ENCODE peak calls at places on chromosome 20, in five cellular contexts. I is ovary, O is Peyer's patch, U is bronchial epithelial cell, C is iPS-NIHi11. N is an unnamed sample.

GRCh38 chr20:41617059-41617921 is 887 bp downstream of the CHD6 start:
- DNase-seq in C (peak; percentile 61), U (peak; percentile 36), O (peak; percentile 57), I (peak; percentile 37), N (peak; percentile 32)

GRCh38 chr20:1537731-1538058 is 19.8 kb downstream of the SIRPD start:
- DNase-seq in I (no peak), C (no peak), U (no peak), O (no peak), N (no peak)

GRCh38 chr20:58131581-58132142 is 96.8 kb downstream of the ANKRD60 start:
- DNase-seq in U (peak; percentile 77), C (no peak), I (no peak), O (no peak), N (peak; percentile 12)

GRCh38 chr20:40331699-40332098 is 357.3 kb downstream of the MAFB start:
- DNase-seq in I (no peak), U (no peak), C (no peak), O (no peak), N (no peak)

GRCh38 chr20:45408646-45409213 is 641 bp downstream of the DBNDD2 start:
- DNase-seq in U (no peak), C (no peak), O (no peak), I (no peak), N (no peak)

GRCh38 chr20:235891-236290 is 8.8 kb downstream of the DEFB129 start:
- DNase-seq in C (no peak), U (peak; percentile 63), O (no peak), I (no peak), N (no peak)

GRCh38 chr20:55159230-55159629 is 683.8 kb downstream of the DOK5 start:
- DNase-seq in I (no peak), U (no peak), O (no peak), C (no peak), N (no peak)

GRCh38 chr20:7974785-7975435 is 34.7 kb upstream of the HAO1 start:
- DNase-seq in I (no peak), U (no peak), C (no peak), O (no peak), N (no peak)

GRCh38 chr20:35108921-35109320 is 16.3 kb upstream of the TRPC4AP start:
- DNase-seq in U (peak; percentile 96), O (no peak), I (no peak), C (no peak), N (no peak)

GRCh38 chr20:63372971-63373885 is 12.1 kb upstream of the CHRNA4 start:
- DNase-seq in O (no peak), I (no peak), U (no peak), C (no peak), N (no peak)

GRCh38 chr20:51769941-51770615 is 1.9 kb upstream of the ATP9A start:
- DNase-seq in U (no peak), I (no peak), O (no peak), C (no peak), N (no peak)

GRCh38 chr20:17210983-17211382 is 15.9 kb upstream of the PCSK2 start:
- DNase-seq in O (no peak), C (no peak), U (peak; percentile 74), I (no peak), N (no peak)

GRCh38 chr20:9225879-9226278 is 157.0 kb downstream of the PLCB4 start:
- DNase-seq in O (no peak), I (no peak), U (no peak), C (no peak), N (no peak)

GRCh38 chr20:32972181-32973076 is 31.8 kb downstream of the SUN5 start:
- DNase-seq in O (no peak), U (no peak), I (no peak), C (no peak), N (peak; percentile 47)

GRCh38 chr20:25464501-25465204 is 57.2 kb downstream of the GINS1 start:
- DNase-seq in O (no peak), C (no peak), U (no peak), I (no peak), N (no peak)

GRCh38 chr20:63952210-63952535 is 4.0 kb downstream of the UCKL1 start:
- DNase-seq in O (no peak), C (no peak), I (no peak), U (no peak), N (no peak)

GRCh38 chr20:62772994-62773858 is 23.0 kb upstream of the MRGBP start:
- DNase-seq in U (peak; percentile 43), C (peak; percentile 24), I (no peak), O (no peak), N (no peak)

GRCh38 chr20:49187330-49188100 is 619 bp downstream of the STAU1 start:
- DNase-seq in O (no peak), I (peak; percentile 41), C (peak; percentile 68), U (no peak), N (peak; percentile 30)

GRCh38 chr20:10649817-10650200 is 24.0 kb downstream of the JAG1 start:
- DNase-seq in I (no peak), U (no peak), C (no peak), O (no peak), N (no peak)

GRCh38 chr20:14536738-14537137 is 199.3 kb upstream of the FLRT3 start:
- DNase-seq in C (no peak), O (no peak), I (no peak), U (peak; percentile 80), N (no peak)

GRCh38 chr20:31838646-31839292 is 6.6 kb downstream of the FOXS1 start:
- DNase-seq in U (no peak), I (no peak), O (no peak), C (no peak), N (no peak)

GRCh38 chr20:24965065-24965919 is 16.2 kb downstream of the CST7 start:
- DNase-seq in C (no peak), U (no peak), O (no peak), I (no peak), N (peak; percentile 12)

GRCh38 chr20:45426621-45427020 is 10.7 kb downstream of the PIGT start:
- DNase-seq in U (no peak), I (peak; percentile 30), O (peak; percentile 51), C (no peak), N (no peak)

GRCh38 chr20:33233129-33233774 is 2.5 kb upstream of the BPIFA1 start:
- DNase-seq in O (no peak), C (peak; percentile 70), U (no peak), I (no peak), N (peak; percentile 65)

GRCh38 chr20:44080646-44081267 is 106.2 kb downstream of the JPH2 start:
- DNase-seq in I (peak; percentile 61), O (peak; percentile 67), C (peak; percentile 87), U (peak; percentile 65), N (peak; percentile 69)